ENCODE peak calls at places on chromosomes 5 and 9, in nine cellular contexts. D is activated CD4-positive, alpha-beta memory T cell treated with anti-CD3 and anti-CD28 coated beads for 36 hours; A is 8988T; W is KG1; E is activated B cell treated with CpG ODN at 0.5 μM for 24 hours; U is astrocyte of the hippocampus; S is posterior cingulate gyrus; F is occipital lobe; P is DMS153. M is an unnamed sample.

GRCh38 chr5:68544656-68545565 is 329.4 kb downstream of the PIK3R1 start:
- DNase-seq in D (no peak), A (no peak), W (no peak), E (no peak), U (no peak), S (no peak), F (no peak), P (peak), M (no peak)

GRCh38 chr5:138241688-138242547 is 28.8 kb upstream of the CDC23 start:
- DNase-seq in D (no peak), A (no peak), W (no peak), E (peak), U (peak), S (peak), F (no peak), P (no peak), M (no peak)

GRCh38 chr5:19713740-19714139 is 274.3 kb downstream of the CDH18 start:
- DNase-seq in D (no peak), A (no peak), W (no peak), E (no peak), U (no peak), S (no peak), F (no peak), P (no peak), M (no peak)

GRCh38 chr9:132406554-132407122 is at the start of gene TTF1:
- DNase-seq in D (peak), A (peak), W (peak), E (peak), U (peak), S (peak), F (peak), P (peak), M (peak)

GRCh38 chr5:103094737-103095136 is 25.2 kb downstream of the GIN1 start:
- DNase-seq in D (no peak), A (no peak), W (no peak), E (no peak), U (no peak), S (no peak), F (no peak), P (no peak), M (no peak)

GRCh38 chr5:106367281-106367680 is 1303.5 kb downstream of the EFNA5 start:
- DNase-seq in D (no peak), A (no peak), W (no peak), E (no peak), U (no peak), S (no peak), F (no peak), P (no peak), M (no peak)

GRCh38 chr5:149251546-149251945 is 20.1 kb upstream of the AFAP1L1 start:
- DNase-seq in D (no peak), A (no peak), W (no peak), E (no peak), U (no peak), S (peak), F (no peak), P (no peak), M (no peak)

GRCh38 chr9:20552874-20553624 is 69.2 kb downstream of the MLLT3 start:
- DNase-seq in D (no peak), A (no peak), W (no peak), E (no peak), U (no peak), S (no peak), F (no peak), P (no peak), M (no peak)

GRCh38 chr5:3251784-3252183 is 343.8 kb upstream of the IRX1 start:
- DNase-seq in D (no peak), A (no peak), W (no peak), E (no peak), U (no peak), S (no peak), F (no peak), P (no peak), M (no peak)

GRCh38 chr5:76617229-76617628 is 6.0 kb downstream of the F2RL2 start:
- DNase-seq in D (no peak), A (no peak), W (no peak), E (no peak), U (no peak), S (no peak), F (no peak), P (no peak), M (no peak)

GRCh38 chr9:78407636-78408312 is 110.8 kb downstream of the PSAT1 start:
- DNase-seq in D (no peak), A (no peak), W (no peak), E (no peak), U (no peak), S (no peak), F (no peak), P (no peak), M (no peak)

GRCh38 chr9:133089271-133089671 is 27.5 kb downstream of the CEL start:
- DNase-seq in D (no peak), A (no peak), W (no peak), E (no peak), U (no peak), S (peak), F (no peak), P (peak), M (no peak)

GRCh38 chr9:37921546-37922300 is 17.8 kb upstream of the SLC25A51 start:
- DNase-seq in D (no peak), A (no peak), W (no peak), E (no peak), U (peak), S (peak), F (no peak), P (no peak), M (no peak)

GRCh38 chr9:129416831-129417604 is 203.9 kb downstream of the C9orf50 start:
- DNase-seq in D (no peak), A (no peak), W (no peak), E (no peak), U (no peak), S (no peak), F (no peak), P (no peak), M (no peak)

GRCh38 chr9:122005597-122005996 is 87.5 kb downstream of the TTLL11 start:
- DNase-seq in D (no peak), A (no peak), W (no peak), E (no peak), U (peak), S (no peak), F (no peak), P (no peak), M (no peak)

GRCh38 chr5:168881427-168882149 is 302.4 kb upstream of the PANK3 start:
- DNase-seq in D (no peak), A (no peak), W (no peak), E (no peak), U (peak), S (no peak), F (no peak), P (no peak), M (no peak)

GRCh38 chr9:38662763-38663593 is 42.6 kb upstream of the ANKRD18A start:
- DNase-seq in D (no peak), A (no peak), W (no peak), E (no peak), U (peak), S (peak), F (peak), P (no peak), M (no peak)

GRCh38 chr5:122498163-122498562 is 186.1 kb downstream of the SNCAIP start:
- DNase-seq in D (no peak), A (no peak), W (no peak), E (no peak), U (peak), S (peak), F (peak), P (no peak), M (no peak)

GRCh38 chr9:135924628-135925338 is 17.4 kb upstream of the CAMSAP1 start:
- DNase-seq in D (peak), A (no peak), W (no peak), E (no peak), U (no peak), S (peak), F (no peak), P (no peak), M (no peak)

GRCh38 chr5:71783891-71784290 is 64.8 kb downstream of the CARTPT start:
- DNase-seq in D (peak), A (no peak), W (no peak), E (no peak), U (no peak), S (no peak), F (no peak), P (no peak), M (no peak)

GRCh38 chr5:139650689-139651501 is 2.7 kb downstream of the CXXC5 start:
- DNase-seq in D (no peak), A (no peak), W (no peak), E (peak), U (peak), S (peak), F (peak), P (no peak), M (no peak)

GRCh38 chr5:102229685-102230084 is 66.4 kb downstream of the SLCO4C1 start:
- DNase-seq in D (no peak), A (no peak), W (no peak), E (no peak), U (no peak), S (no peak), F (no peak), P (no peak), M (no peak)

GRCh38 chr9:123011878-123012528 is 21.5 kb upstream of the GPR21 start:
- DNase-seq in D (no peak), A (no peak), W (no peak), E (no peak), U (no peak), S (no peak), F (no peak), P (no peak), M (no peak)